ENCODE peak calls at places on chromosomes 3 and 15, in ten cellular contexts. P is fibroblast of pulmonary artery, U is nephron progenitor cell, L is endothelial cell, N is esophagus squamous epithelium, J is coronary artery, T is H9, Q is A673, Z is activated B cell treated with CpG ODN at 0.5 μM for 24 hours, K is ascending aorta. S is an unnamed sample.

GRCh38 chr15:66698318-66698961 is 3.6 kb upstream of the SMAD6 start:
- DNase-seq in P (peak), U (peak), L (peak), N (no peak), J (no peak), T (peak), Q (peak), Z (no peak), K (no peak), S (peak)

GRCh38 chr15:80251505-80252280 is at the start of gene CTXND1:
- DNase-seq in P (no peak), U (peak), L (peak), N (no peak), J (peak), T (peak), Q (no peak), Z (no peak), K (no peak), S (no peak)

GRCh38 chr3:129654126-129654525 is 47.6 kb upstream of the PLXND1 start:
- DNase-seq in P (peak), U (no peak), L (no peak), N (no peak), J (no peak), T (no peak), Q (no peak), Z (no peak), K (no peak), S (no peak)

GRCh38 chr3:141006344-141006743 is 44.8 kb upstream of the SPSB4 start:
- DNase-seq in P (no peak), U (no peak), L (no peak), N (no peak), J (no peak), T (no peak), Q (no peak), Z (no peak), K (no peak), S (no peak)

GRCh38 chr3:61562042-61562809 is 855 bp downstream of the PTPRG start:
- DNase-seq in P (peak), U (peak), L (peak), N (no peak), J (no peak), T (no peak), Q (no peak), Z (no peak), K (no peak), S (no peak)

GRCh38 chr3:52237006-52237658 is 1.8 kb downstream of the TWF2 start:
- DNase-seq in P (no peak), U (no peak), L (no peak), N (no peak), J (no peak), T (no peak), Q (no peak), Z (no peak), K (no peak), S (peak)

GRCh38 chr3:126807795-126808194 is 103.8 kb downstream of the CHCHD6 start:
- DNase-seq in P (no peak), U (no peak), L (no peak), N (no peak), J (no peak), T (no peak), Q (no peak), Z (no peak), K (no peak), S (no peak)

GRCh38 chr3:110069641-110070538 is 732.5 kb upstream of the DPPA4 start:
- DNase-seq in P (peak), U (no peak), L (no peak), N (no peak), J (no peak), T (no peak), Q (no peak), Z (no peak), K (no peak), S (no peak)

GRCh38 chr3:198062068-198062465 is 102.0 kb downstream of the LMLN start:
- DNase-seq in P (no peak), U (no peak), L (no peak), N (no peak), J (no peak), T (no peak), Q (no peak), Z (no peak), K (no peak), S (no peak)

DNA sequence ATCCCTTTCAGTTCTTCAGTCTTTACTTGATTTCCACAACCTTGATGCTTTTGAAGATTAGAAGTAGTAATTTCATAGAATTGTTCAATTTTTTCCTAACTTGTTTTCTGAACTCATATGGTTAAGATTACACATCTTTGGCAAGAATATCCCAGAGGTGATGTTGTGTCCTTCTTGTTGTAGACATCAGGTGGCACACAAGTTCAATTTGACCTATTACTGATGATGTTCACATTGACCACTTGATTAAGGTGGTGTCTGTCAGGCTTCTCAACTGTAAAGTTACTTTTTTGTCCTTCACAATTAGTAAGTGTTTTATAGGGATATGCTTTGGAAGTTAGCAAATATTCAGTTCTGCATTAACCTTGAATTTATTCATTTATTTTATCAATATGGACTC is 34.6 kb upstream of the THRB start:
- DNase-seq in P (no peak), U (no peak), L (no peak), N (no peak), J (no peak), T (no peak), Q (no peak), Z (no peak), K (no peak), S (no peak)
- TF ChIP-seq CTCF in P (no peak), U (no peak), L (no peak), N (no peak), J (no peak), T (no peak), Q (no peak), Z (no peak), K (no peak), S (no peak)

DNA sequence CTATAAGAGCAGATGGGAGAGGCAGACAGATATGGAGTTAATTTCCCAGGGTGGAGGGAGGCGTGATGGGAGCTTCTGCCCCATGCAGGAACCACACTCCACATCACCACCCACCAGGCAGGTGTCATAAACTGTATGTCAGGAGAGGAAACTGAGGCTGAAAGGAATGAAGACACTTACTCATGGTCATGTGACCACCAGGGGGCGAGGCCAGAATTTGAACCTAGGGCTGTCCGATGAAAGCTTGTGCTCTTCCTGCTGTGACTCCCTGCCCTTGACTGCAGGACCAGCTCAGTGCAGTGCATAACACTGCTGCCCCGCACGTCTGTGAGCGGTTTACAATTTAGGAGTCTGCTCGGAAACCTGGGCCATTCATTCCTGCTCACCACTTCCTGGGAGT is 28.8 kb downstream of the NUP210 start:
- DNase-seq in P (no peak), U (no peak), L (no peak), N (no peak), J (no peak), T (no peak), Q (no peak), Z (no peak), K (no peak), S (no peak)
- TF ChIP-seq CTCF in P (no peak), U (peak), L (peak), N (no peak), J (no peak), T (peak), Q (peak), Z (no peak), K (no peak), S (peak)

GRCh38 chr3:33668618-33669017 is 49.4 kb downstream of the CLASP2 start:
- DNase-seq in P (no peak), U (no peak), L (no peak), N (no peak), J (no peak), T (no peak), Q (no peak), Z (no peak), K (no peak), S (no peak)
- TF ChIP-seq CTCF in P (no peak), U (no peak), L (no peak), N (no peak), J (no peak), T (no peak), Q (no peak), Z (no peak), K (no peak), S (no peak)

GRCh38 chr3:122387709-122388108 is 3.7 kb downstream of the FAM162A start:
- DNase-seq in P (no peak), U (no peak), L (no peak), N (no peak), J (no peak), T (no peak), Q (no peak), Z (no peak), K (no peak), S (no peak)
- TF ChIP-seq CTCF in P (no peak), U (no peak), L (no peak), N (no peak), J (no peak), T (peak), Q (no peak), Z (no peak), K (no peak), S (no peak)

DNA sequence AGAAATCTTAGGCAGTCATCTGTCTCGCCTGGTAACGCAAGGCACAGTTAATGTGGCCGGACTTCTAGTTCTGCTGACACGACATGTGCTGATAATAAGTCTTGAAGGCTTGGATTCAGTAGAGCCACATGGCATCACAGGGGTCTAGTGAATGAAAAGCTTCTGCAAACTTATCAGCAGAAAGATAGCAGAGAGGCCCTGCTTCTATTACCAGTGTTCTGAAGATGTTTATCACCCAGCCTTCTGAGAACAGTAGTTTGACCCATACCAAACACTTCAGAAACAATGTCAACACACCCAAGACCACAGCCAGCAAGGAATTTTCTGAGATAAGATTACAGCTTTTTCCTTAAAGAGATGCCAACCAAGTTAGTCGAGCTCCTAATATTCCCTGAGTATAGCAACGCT is 102.7 kb upstream of the UMPS start:
- DNase-seq in P (peak), U (no peak), L (no peak), N (no peak), J (no peak), T (no peak), Q (no peak), Z (no peak), K (no peak), S (no peak)
- TF ChIP-seq CTCF in P (no peak), U (no peak), L (no peak), N (no peak), J (no peak), T (no peak), Q (no peak), Z (no peak), K (no peak), S (no peak)

GRCh38 chr3:182469086-182469485 is 324.2 kb upstream of the ATP11B start:
- DNase-seq in P (no peak), U (no peak), L (no peak), N (no peak), J (no peak), T (no peak), Q (no peak), Z (no peak), K (no peak), S (no peak)

GRCh38 chr3:182470187-182470586 is 323.1 kb upstream of the ATP11B start:
- DNase-seq in P (no peak), U (no peak), L (no peak), N (no peak), J (no peak), T (no peak), Q (no peak), Z (no peak), K (no peak), S (no peak)

GRCh38 chr3:182460303-182460702 is 333.0 kb upstream of the ATP11B start:
- DNase-seq in P (no peak), U (no peak), L (no peak), N (no peak), J (no peak), T (no peak), Q (no peak), Z (no peak), K (no peak), S (no peak)

GRCh38 chr3:182465301-182466185 is 327.8 kb upstream of the ATP11B start:
- DNase-seq in P (no peak), U (no peak), L (no peak), N (no peak), J (no peak), T (no peak), Q (no peak), Z (no peak), K (no peak), S (no peak)

DNA sequence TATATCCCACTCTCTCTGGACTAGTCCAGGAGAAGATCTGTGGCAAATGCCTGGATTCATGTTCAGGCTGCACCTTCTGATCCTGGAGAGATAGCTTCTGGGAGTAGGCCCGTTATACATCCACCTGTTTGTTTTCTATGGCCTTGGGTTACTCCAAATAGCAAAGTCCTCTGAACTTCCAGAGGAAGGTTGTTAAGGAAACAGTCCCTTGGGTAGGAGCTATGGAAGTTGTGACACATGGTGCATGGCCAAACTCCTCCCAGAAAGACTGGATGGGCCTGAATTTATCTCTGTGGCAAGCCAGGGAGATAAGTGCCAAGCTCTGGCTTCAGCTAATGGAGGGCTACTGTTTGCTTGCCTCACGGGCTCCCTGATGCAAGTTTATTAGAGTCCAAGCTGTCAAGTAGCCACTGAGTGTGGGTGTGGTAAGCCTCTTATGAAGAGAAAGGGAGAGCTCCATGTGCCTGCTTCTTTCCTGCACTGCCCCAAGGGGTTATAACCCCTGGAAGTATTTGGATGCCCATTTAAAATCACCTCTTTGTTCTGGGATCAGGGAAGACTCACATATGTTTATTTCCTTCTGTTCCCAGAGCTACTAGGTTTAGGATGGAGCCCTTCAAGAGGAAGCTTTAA is 328.7 kb upstream of the ATP11B start:
- DNase-seq in P (no peak), U (no peak), L (no peak), N (no peak), J (no peak), T (no peak), Q (no peak), Z (no peak), K (no peak), S (no peak)
- TF ChIP-seq CTCF in P (no peak), U (no peak), L (no peak), N (no peak), J (no peak), T (no peak), Q (no peak), Z (no peak), K (no peak), S (no peak)

GRCh38 chr3:184716652-184717607 is 5.1 kb upstream of the MAGEF1 start:
- DNase-seq in P (peak), U (peak), L (no peak), N (no peak), J (no peak), T (peak), Q (peak), Z (no peak), K (no peak), S (no peak)
- TF ChIP-seq CTCF in P (no peak), U (no peak), L (no peak), N (no peak), J (no peak), T (peak), Q (peak), Z (no peak), K (no peak), S (no peak)

DNA sequence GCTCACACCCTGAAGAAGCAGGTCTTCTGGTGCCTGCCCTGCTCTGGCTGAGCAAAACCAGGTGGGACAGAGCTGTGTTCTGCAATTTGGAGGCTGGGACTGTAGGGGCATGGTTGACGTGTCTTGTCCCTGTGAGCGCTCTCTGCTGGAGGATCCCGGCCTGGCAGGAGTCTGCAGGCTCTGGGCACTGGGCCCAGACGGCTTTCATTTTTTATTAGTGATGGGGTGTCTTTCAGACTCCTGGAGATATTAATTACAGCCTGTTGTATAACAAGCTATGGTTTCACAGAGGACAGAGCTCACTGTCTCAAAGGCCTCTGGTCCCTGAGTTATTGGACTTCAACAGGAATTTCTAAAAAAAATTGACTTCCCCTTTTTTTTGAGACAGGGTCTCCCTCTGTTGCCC is 29.5 kb upstream of the ZNF710 start:
- DNase-seq in P (peak), U (peak), L (peak), N (no peak), J (no peak), T (peak), Q (peak), Z (peak), K (no peak), S (no peak)
- TF ChIP-seq CTCF in P (peak), U (peak), L (no peak), N (peak), J (no peak), T (peak), Q (peak), Z (no peak), K (no peak), S (peak)

S was measured in CD14-positive monocyte.